ENCODE peak calls at places on chromosome 21, in six cellular contexts. S is K562, I is HepG2, O is GM12878, D is endothelial cell of umbilical vein, W is NB4. F is an unnamed sample.

GRCh38 chr21:26513212-26513611 is 59.9 kb downstream of the CYYR1 start:
- DNase-seq in D (peak; percentile 54), O (no peak), I (no peak), W (no peak), S (no peak), F (no peak)

GRCh38 chr21:44959376-44960091 is 19.7 kb downstream of the SLX9 start:
- DNase-seq in W (no peak), O (no peak), S (no peak), I (no peak), D (no peak), F (no peak)

GRCh38 chr21:15058718-15059316 is 6.0 kb downstream of the NRIP1 start:
- DNase-seq in S (peak; percentile 25), W (no peak), O (no peak), I (no peak), D (peak; percentile 36), F (peak; percentile 59)

GRCh38 chr21:38234395-38235142 is 22.2 kb upstream of the KCNJ15 start:
- DNase-seq in W (no peak), S (no peak), D (no peak), I (no peak), O (no peak), F (no peak)

GRCh38 chr21:45579383-45580180 is 37.3 kb upstream of the SLC19A1 start:
- DNase-seq in I (no peak), S (no peak), O (no peak), D (no peak), W (no peak), F (no peak)

GRCh38 chr21:45438391-45439145 is 33.6 kb downstream of the COL18A1 start:
- DNase-seq in S (no peak), O (no peak), I (no peak), W (no peak), D (no peak), F (no peak)

GRCh38 chr21:33478858-33479678 is 706 bp downstream of the TMEM50B start:
- DNase-seq in I (peak; percentile 10), S (peak; percentile 64), W (peak; percentile 62), O (no peak), D (peak; percentile 48), F (peak; percentile 18)

GRCh38 chr21:16605588-16605987 is 875.8 kb downstream of the USP25 start:
- DNase-seq in O (no peak), W (no peak), D (no peak), S (no peak), I (no peak), F (no peak)

GRCh38 chr21:39000496-39000895 is 182.8 kb downstream of the PSMG1 start:
- DNase-seq in W (peak; percentile 76), S (no peak), O (no peak), D (peak; percentile 73), I (no peak), F (no peak)

GRCh38 chr21:21612446-21612845 is 614.2 kb downstream of the NCAM2 start:
- DNase-seq in S (no peak), O (no peak), W (peak; percentile 18), D (peak; percentile 47), I (no peak), F (no peak)

GRCh38 chr21:19123525-19123924 is 719.9 kb upstream of the TMPRSS15 start:
- DNase-seq in D (no peak), O (no peak), I (no peak), S (no peak), W (no peak), F (no peak)

GRCh38 chr21:32702702-32703101 is 25.1 kb downstream of the SYNJ1 start:
- DNase-seq in D (peak; percentile 54), W (peak; percentile 22), O (no peak), S (no peak), I (no peak), F (peak; percentile 0)

GRCh38 chr21:39087238-39087975 is 95.8 kb downstream of the PSMG1 start:
- DNase-seq in W (no peak), S (no peak), D (no peak), O (no peak), I (no peak), F (no peak)

GRCh38 chr21:35195232-35195631 is 146.1 kb upstream of the RUNX1 start:
- DNase-seq in S (no peak), D (no peak), W (no peak), I (no peak), O (no peak), F (no peak)
- TF ChIP-seq MYC in S (no peak), D (no peak), W (no peak), I (no peak), O (no peak), F (no peak)

GRCh38 chr21:36705679-36706481 is 7.0 kb downstream of the SIM2 start:
- DNase-seq in D (no peak), W (peak; percentile 48), S (peak; percentile 59), O (no peak), I (no peak), F (no peak)
- TF ChIP-seq CTCF in D (peak; percentile 22), W (peak; percentile 32), S (peak; percentile 35), O (no peak), I (no peak), F (no peak)

DNA sequence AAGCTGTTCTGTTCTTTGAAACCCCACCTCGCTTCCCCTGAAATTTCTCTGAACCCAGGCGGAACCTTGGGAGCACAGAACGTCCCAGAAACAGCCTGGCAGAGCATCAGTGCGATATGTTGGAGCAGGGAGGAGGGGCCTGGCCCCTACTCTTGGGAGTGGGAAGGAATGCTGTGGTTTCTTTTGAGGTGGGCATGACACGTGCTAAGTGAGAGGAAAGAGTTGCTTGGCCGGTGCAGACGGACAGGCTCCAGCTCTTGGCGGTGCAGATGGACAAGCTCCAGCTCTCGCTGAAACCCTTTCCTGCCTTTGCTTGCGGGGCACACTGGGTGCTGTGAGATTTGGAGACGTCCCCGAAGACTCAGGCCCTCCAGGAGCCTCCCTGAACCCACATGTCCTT is 15.9 kb downstream of the PDXK start:
- DNase-seq in W (no peak), D (no peak), O (no peak), S (no peak), I (no peak), F (no peak)
- TF ChIP-seq MYC in W (no peak), D (no peak), O (no peak), S (no peak), I (no peak), F (no peak)

GRCh38 chr21:42164064-42164789 is 54.7 kb upstream of the ABCG1 start:
- DNase-seq in W (peak; percentile 67), S (peak; percentile 41), I (peak; percentile 24), O (no peak), D (peak; percentile 53), F (no peak)

GRCh38 chr21:42162831-42163510 is 56.0 kb upstream of the ABCG1 start:
- DNase-seq in W (peak; percentile 62), O (no peak), I (no peak), S (no peak), D (no peak), F (no peak)

GRCh38 chr21:42165901-42166300 is 53.0 kb upstream of the ABCG1 start:
- DNase-seq in D (no peak), O (no peak), S (no peak), I (no peak), W (no peak), F (no peak)

GRCh38 chr21:42163511-42163863 is 55.5 kb upstream of the ABCG1 start:
- DNase-seq in O (no peak), I (no peak), W (no peak), D (no peak), S (no peak), F (no peak)

GRCh38 chr21:42164818-42165217 is 54.1 kb upstream of the ABCG1 start:
- DNase-seq in W (no peak), S (no peak), D (no peak), I (no peak), O (no peak), F (no peak)
- TF ChIP-seq CTCF in W (no peak), S (no peak), D (no peak), I (no peak), O (no peak), F (no peak)

GRCh38 chr21:41216486-41216885 is 48.5 kb downstream of the BACE2 start:
- DNase-seq in S (no peak), D (no peak), O (no peak), W (peak; percentile 28), I (no peak), F (no peak)

GRCh38 chr21:41219498-41220207 is 51.7 kb downstream of the BACE2 start:
- DNase-seq in W (no peak), O (no peak), D (no peak), S (no peak), I (no peak), F (no peak)

GRCh38 chr21:41215856-41216408 is 48.0 kb downstream of the BACE2 start:
- DNase-seq in D (no peak), S (no peak), I (no peak), W (no peak), O (no peak), F (no peak)

GRCh38 chr21:41220208-41220733 is 52.3 kb downstream of the BACE2 start:
- DNase-seq in S (no peak), D (no peak), W (no peak), I (no peak), O (no peak), F (no peak)

DNA sequence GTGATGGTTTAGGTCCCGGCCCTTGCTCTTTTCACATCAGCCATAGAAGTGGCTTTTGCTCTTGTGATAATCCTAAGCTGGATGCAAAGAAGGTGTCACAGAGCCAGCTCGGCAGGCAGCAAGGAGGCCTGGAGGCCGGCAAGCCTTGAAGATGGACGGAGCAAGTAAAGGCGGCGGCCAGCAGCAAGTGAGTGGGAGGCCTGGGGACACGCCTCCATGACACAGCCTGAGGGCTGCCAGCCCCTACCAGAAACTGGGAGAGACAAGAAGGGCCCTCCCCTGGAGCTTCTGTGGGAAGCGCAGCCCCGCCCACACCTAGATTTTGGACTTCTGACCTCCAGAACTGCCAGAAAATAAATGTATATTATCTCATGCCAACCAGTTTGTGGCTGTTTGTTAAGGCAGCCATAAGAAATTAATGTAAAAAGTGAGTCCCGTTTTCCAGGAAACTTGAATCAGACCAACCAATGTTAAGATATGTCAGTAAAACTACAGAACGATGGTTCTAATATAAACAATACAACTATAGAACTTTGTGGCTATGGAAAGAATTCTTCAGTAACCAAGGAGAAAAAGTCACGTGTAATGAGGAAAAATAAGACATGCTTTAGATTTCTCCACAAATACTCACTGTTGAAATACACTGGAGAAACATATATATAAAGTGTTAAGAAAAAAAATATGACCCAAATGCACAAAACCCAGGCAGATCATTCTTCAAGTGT is 49.9 kb downstream of the BACE2 start:
- DNase-seq in O (no peak), D (no peak), W (no peak), I (no peak), S (peak; percentile 52), F (no peak)
- TF ChIP-seq MYC in O (no peak), D (no peak), W (no peak), I (no peak), S (no peak), F (no peak)

GRCh38 chr21:41610042-41610839 is 102.3 kb upstream of the TMPRSS2 start:
- DNase-seq in O (no peak), D (peak; percentile 42), S (peak; percentile 78), I (peak; percentile 60), W (peak; percentile 61), F (peak; percentile 48)
- TF ChIP-seq CTCF in O (peak; percentile 69), D (peak; percentile 73), S (peak; percentile 95), I (peak; percentile 91), W (peak; percentile 79), F (peak; percentile 50)

GRCh38 chr21:31665397-31665796 is 5.9 kb downstream of the SOD1 start:
- DNase-seq in O (no peak), W (peak; percentile 64), D (no peak), S (no peak), I (peak; percentile 20), F (peak; percentile 23)
- TF ChIP-seq MYC in O (no peak), W (peak; percentile 10), D (no peak), S (no peak), I (no peak), F (no peak)

F was measured in A549.